ENCODE peak calls at places on chromosomes 6 and 20, in eight cellular contexts. One of them, this sample, is unnamed.
A peak's percentile ranks its signal among the peaks of the same experiment; 100 is the strongest.

GRCh38 chr6:170262481-170263088 is 28.3 kb downstream of the DLL1 start:
- DNase-seq in RWPE1: no peak
- DNase-seq in endothelial cell: no peak
- DNase-seq in progenitor cell of endocrine pancreas: no peak
- DNase-seq in HFFc6: no peak
- DNase-seq in AG04450: no peak
- DNase-seq in cardiac fibroblast: no peak
- DNase-seq in A549: no peak
- DNase-seq in this sample: no peak

GRCh38 chr6:105879902-105880547 is 206.1 kb upstream of the PRDM1 start:
- DNase-seq in RWPE1: no peak
- DNase-seq in HFFc6: no peak
- DNase-seq in endothelial cell: no peak
- DNase-seq in progenitor cell of endocrine pancreas: no peak
- DNase-seq in AG04450: no peak
- DNase-seq in A549: no peak
- DNase-seq in cardiac fibroblast: no peak
- DNase-seq in this sample: no peak

GRCh38 chr6:53659458-53659857 is 6.1 kb downstream of the KLHL31 start:
- DNase-seq in A549: no peak
- DNase-seq in cardiac fibroblast: no peak
- DNase-seq in HFFc6: no peak
- DNase-seq in RWPE1: no peak
- DNase-seq in AG04450: no peak
- DNase-seq in progenitor cell of endocrine pancreas: no peak
- DNase-seq in endothelial cell: no peak
- DNase-seq in this sample: no peak

GRCh38 chr6:137313928-137314855 is 95.0 kb upstream of the IFNGR1 start:
- DNase-seq in progenitor cell of endocrine pancreas: peak; percentile 39
- DNase-seq in AG04450: peak; percentile 38
- DNase-seq in cardiac fibroblast: peak; percentile 94
- DNase-seq in HFFc6: peak; percentile 41
- DNase-seq in RWPE1: peak; percentile 59
- DNase-seq in A549: peak; percentile 66
- DNase-seq in endothelial cell: peak; percentile 67
- DNase-seq in this sample: peak; percentile 42

GRCh38 chr20:21523895-21524294 is 10.0 kb upstream of the NKX2-2 start:
- DNase-seq in progenitor cell of endocrine pancreas: no peak
- DNase-seq in cardiac fibroblast: no peak
- DNase-seq in endothelial cell: no peak
- DNase-seq in HFFc6: no peak
- DNase-seq in A549: no peak
- DNase-seq in RWPE1: no peak
- DNase-seq in AG04450: no peak
- DNase-seq in this sample: no peak

GRCh38 chr6:92779758-92780157 is 639.6 kb downstream of the EPHA7 start:
- DNase-seq in A549: no peak
- DNase-seq in HFFc6: no peak
- DNase-seq in AG04450: peak; percentile 8
- DNase-seq in RWPE1: peak; percentile 30
- DNase-seq in endothelial cell: no peak
- DNase-seq in cardiac fibroblast: peak; percentile 26
- DNase-seq in progenitor cell of endocrine pancreas: no peak
- DNase-seq in this sample: peak; percentile 37

GRCh38 chr6:29631860-29632731 is 887 bp downstream of the GABBR1 start:
- DNase-seq in RWPE1: peak; percentile 45
- DNase-seq in HFFc6: peak; percentile 35
- DNase-seq in progenitor cell of endocrine pancreas: peak; percentile 47
- DNase-seq in AG04450: no peak
- DNase-seq in cardiac fibroblast: peak; percentile 51
- DNase-seq in endothelial cell: peak; percentile 58
- DNase-seq in A549: peak; percentile 51
- DNase-seq in this sample: no peak

GRCh38 chr20:10467985-10468845 is 33.1 kb downstream of the SLX4IP start:
- DNase-seq in cardiac fibroblast: peak; percentile 40
- DNase-seq in progenitor cell of endocrine pancreas: no peak
- DNase-seq in HFFc6: peak; percentile 24
- DNase-seq in AG04450: no peak
- DNase-seq in RWPE1: no peak
- DNase-seq in endothelial cell: no peak
- DNase-seq in A549: no peak
- DNase-seq in this sample: no peak

GRCh38 chr20:31671324-31671723 is 33.6 kb downstream of the COX4I2 start:
- DNase-seq in HFFc6: no peak
- DNase-seq in cardiac fibroblast: no peak
- DNase-seq in progenitor cell of endocrine pancreas: no peak
- DNase-seq in AG04450: no peak
- DNase-seq in endothelial cell: no peak
- DNase-seq in RWPE1: no peak
- DNase-seq in A549: no peak
- DNase-seq in this sample: no peak

GRCh38 chr6:41428995-41429417 is 93.6 kb downstream of the NCR2 start:
- DNase-seq in cardiac fibroblast: peak; percentile 47
- DNase-seq in RWPE1: no peak
- DNase-seq in progenitor cell of endocrine pancreas: no peak
- DNase-seq in endothelial cell: no peak
- DNase-seq in A549: no peak
- DNase-seq in AG04450: no peak
- DNase-seq in HFFc6: peak; percentile 18
- DNase-seq in this sample: no peak

GRCh38 chr6:30955367-30956042 is 14.7 kb downstream of the MUCL3 start:
- DNase-seq in AG04450: no peak
- DNase-seq in progenitor cell of endocrine pancreas: peak; percentile 30
- DNase-seq in RWPE1: peak; percentile 23
- DNase-seq in HFFc6: no peak
- DNase-seq in A549: no peak
- DNase-seq in endothelial cell: peak; percentile 19
- DNase-seq in cardiac fibroblast: peak; percentile 9
- DNase-seq in this sample: no peak

GRCh38 chr6:41013473-41014153 is 25.4 kb downstream of the UNC5CL start:
- DNase-seq in HFFc6: no peak
- DNase-seq in endothelial cell: no peak
- DNase-seq in cardiac fibroblast: no peak
- DNase-seq in progenitor cell of endocrine pancreas: no peak
- DNase-seq in RWPE1: no peak
- DNase-seq in A549: peak; percentile 80
- DNase-seq in AG04450: no peak
- DNase-seq in this sample: peak; percentile 91

GRCh38 chr6:41181566-41181965 is 18.6 kb upstream of the TREM2 start:
- DNase-seq in endothelial cell: no peak
- DNase-seq in progenitor cell of endocrine pancreas: no peak
- DNase-seq in cardiac fibroblast: no peak
- DNase-seq in HFFc6: no peak
- DNase-seq in A549: no peak
- DNase-seq in RWPE1: no peak
- DNase-seq in AG04450: no peak
- DNase-seq in this sample: no peak

GRCh38 chr6:134534708-134535149 is 216.8 kb upstream of the SGK1 start:
- DNase-seq in endothelial cell: no peak
- DNase-seq in cardiac fibroblast: peak; percentile 83
- DNase-seq in progenitor cell of endocrine pancreas: no peak
- DNase-seq in AG04450: no peak
- DNase-seq in RWPE1: no peak
- DNase-seq in A549: no peak
- DNase-seq in HFFc6: peak; percentile 41
- DNase-seq in this sample: no peak

GRCh38 chr6:162904069-162904663 is 176.4 kb downstream of the PACRG start:
- DNase-seq in A549: no peak
- DNase-seq in progenitor cell of endocrine pancreas: no peak
- DNase-seq in HFFc6: no peak
- DNase-seq in AG04450: no peak
- DNase-seq in endothelial cell: no peak
- DNase-seq in cardiac fibroblast: no peak
- DNase-seq in RWPE1: no peak
- DNase-seq in this sample: no peak

GRCh38 chr6:162913206-162913605 is 185.4 kb downstream of the PACRG start:
- DNase-seq in RWPE1: no peak
- DNase-seq in AG04450: no peak
- DNase-seq in cardiac fibroblast: no peak
- DNase-seq in A549: no peak
- DNase-seq in endothelial cell: no peak
- DNase-seq in HFFc6: no peak
- DNase-seq in progenitor cell of endocrine pancreas: no peak
- DNase-seq in this sample: no peak

GRCh38 chr6:162906479-162906878 is 178.7 kb downstream of the PACRG start:
- DNase-seq in RWPE1: no peak
- DNase-seq in A549: no peak
- DNase-seq in endothelial cell: no peak
- DNase-seq in cardiac fibroblast: no peak
- DNase-seq in HFFc6: no peak
- DNase-seq in progenitor cell of endocrine pancreas: no peak
- DNase-seq in AG04450: no peak
- DNase-seq in this sample: no peak

DNA sequence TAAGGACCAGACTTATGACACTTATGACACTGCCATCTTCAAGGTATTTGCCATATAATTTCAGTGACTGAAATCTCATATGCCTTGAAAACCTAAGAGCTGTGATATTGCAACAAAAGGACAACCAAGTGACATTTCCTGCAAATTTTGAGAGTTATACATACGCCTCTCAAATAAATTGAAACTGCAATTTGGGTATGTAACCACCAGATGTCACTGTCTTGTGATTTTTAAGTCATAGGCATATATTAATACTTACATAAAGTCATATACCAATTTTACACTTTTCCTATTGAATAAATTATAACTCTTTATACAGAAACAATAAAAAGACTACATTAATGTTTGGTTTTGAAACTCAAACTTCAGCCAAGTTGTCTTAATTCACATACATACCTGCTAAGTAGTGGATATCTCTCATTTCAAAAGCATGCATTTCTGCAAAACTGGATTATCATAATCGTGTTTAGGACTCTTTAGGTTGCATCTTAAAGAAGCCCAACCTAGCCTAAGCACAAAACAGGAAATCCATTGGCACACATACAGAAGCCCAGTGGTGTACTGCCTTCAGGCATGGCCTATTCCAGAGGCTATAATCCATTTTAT is 180.2 kb downstream of the PACRG start:
- DNase-seq in HFFc6: peak; percentile 14
- DNase-seq in cardiac fibroblast: peak; percentile 85
- DNase-seq in AG04450: no peak
- DNase-seq in RWPE1: no peak
- DNase-seq in endothelial cell: no peak
- DNase-seq in A549: peak; percentile 52
- DNase-seq in progenitor cell of endocrine pancreas: no peak
- DNase-seq in this sample: no peak
- TF ChIP-seq CTCF in HFFc6: peak; percentile 85
- TF ChIP-seq CTCF in cardiac fibroblast: peak; percentile 36
- TF ChIP-seq CTCF in AG04450: peak; percentile 48
- TF ChIP-seq CTCF in RWPE1: no peak
- TF ChIP-seq CTCF in endothelial cell: peak; percentile 83
- TF ChIP-seq CTCF in A549: no peak
- TF ChIP-seq CTCF in progenitor cell of endocrine pancreas: peak; percentile 58
- TF ChIP-seq CTCF in this sample: peak; percentile 40

GRCh38 chr6:33211666-33212422 is 3.5 kb downstream of the RING1 start:
- DNase-seq in HFFc6: no peak
- DNase-seq in endothelial cell: no peak
- DNase-seq in RWPE1: no peak
- DNase-seq in cardiac fibroblast: no peak
- DNase-seq in A549: no peak
- DNase-seq in AG04450: no peak
- DNase-seq in progenitor cell of endocrine pancreas: no peak
- DNase-seq in this sample: no peak
- TF ChIP-seq CTCF in HFFc6: peak; percentile 15
- TF ChIP-seq CTCF in endothelial cell: no peak
- TF ChIP-seq CTCF in RWPE1: no peak
- TF ChIP-seq CTCF in cardiac fibroblast: no peak
- TF ChIP-seq CTCF in A549: no peak
- TF ChIP-seq CTCF in AG04450: no peak
- TF ChIP-seq CTCF in progenitor cell of endocrine pancreas: no peak
- TF ChIP-seq CTCF in this sample: peak; percentile 6

GRCh38 chr20:58636983-58637421 is 14.1 kb upstream of the STX16 start:
- DNase-seq in A549: no peak
- DNase-seq in progenitor cell of endocrine pancreas: no peak
- DNase-seq in HFFc6: no peak
- DNase-seq in cardiac fibroblast: no peak
- DNase-seq in RWPE1: no peak
- DNase-seq in AG04450: no peak
- DNase-seq in endothelial cell: no peak
- DNase-seq in this sample: no peak

GRCh38 chr20:58640446-58640845 is 10.6 kb upstream of the STX16 start:
- DNase-seq in cardiac fibroblast: peak; percentile 70
- DNase-seq in A549: no peak
- DNase-seq in AG04450: no peak
- DNase-seq in endothelial cell: no peak
- DNase-seq in RWPE1: no peak
- DNase-seq in progenitor cell of endocrine pancreas: no peak
- DNase-seq in HFFc6: peak; percentile 68
- DNase-seq in this sample: no peak

GRCh38 chr20:58637466-58638198 is 13.5 kb upstream of the STX16 start:
- DNase-seq in RWPE1: no peak
- DNase-seq in AG04450: no peak
- DNase-seq in HFFc6: no peak
- DNase-seq in progenitor cell of endocrine pancreas: no peak
- DNase-seq in A549: no peak
- DNase-seq in endothelial cell: no peak
- DNase-seq in cardiac fibroblast: no peak
- DNase-seq in this sample: no peak

GRCh38 chr20:58638467-58639181 is 12.5 kb upstream of the STX16 start:
- DNase-seq in cardiac fibroblast: no peak
- DNase-seq in progenitor cell of endocrine pancreas: no peak
- DNase-seq in AG04450: no peak
- DNase-seq in A549: no peak
- DNase-seq in endothelial cell: no peak
- DNase-seq in RWPE1: no peak
- DNase-seq in HFFc6: no peak
- DNase-seq in this sample: no peak

GRCh38 chr20:58639182-58640146 is 11.6 kb upstream of the STX16 start:
- DNase-seq in AG04450: no peak
- DNase-seq in progenitor cell of endocrine pancreas: no peak
- DNase-seq in RWPE1: no peak
- DNase-seq in endothelial cell: no peak
- DNase-seq in cardiac fibroblast: no peak
- DNase-seq in A549: no peak
- DNase-seq in HFFc6: no peak
- DNase-seq in this sample: no peak
- TF ChIP-seq CTCF in AG04450: no peak
- TF ChIP-seq CTCF in progenitor cell of endocrine pancreas: no peak
- TF ChIP-seq CTCF in RWPE1: no peak
- TF ChIP-seq CTCF in endothelial cell: no peak
- TF ChIP-seq CTCF in cardiac fibroblast: no peak
- TF ChIP-seq CTCF in A549: no peak
- TF ChIP-seq CTCF in HFFc6: peak; percentile 30
- TF ChIP-seq CTCF in this sample: no peak

GRCh38 chr6:141677598-141678211 is 455.0 kb upstream of the GJE1 start:
- DNase-seq in HFFc6: peak; percentile 27
- DNase-seq in endothelial cell: peak; percentile 12
- DNase-seq in progenitor cell of endocrine pancreas: no peak
- DNase-seq in RWPE1: peak; percentile 13
- DNase-seq in A549: peak; percentile 30
- DNase-seq in cardiac fibroblast: peak; percentile 67
- DNase-seq in AG04450: no peak
- DNase-seq in this sample: peak; percentile 12

DNA sequence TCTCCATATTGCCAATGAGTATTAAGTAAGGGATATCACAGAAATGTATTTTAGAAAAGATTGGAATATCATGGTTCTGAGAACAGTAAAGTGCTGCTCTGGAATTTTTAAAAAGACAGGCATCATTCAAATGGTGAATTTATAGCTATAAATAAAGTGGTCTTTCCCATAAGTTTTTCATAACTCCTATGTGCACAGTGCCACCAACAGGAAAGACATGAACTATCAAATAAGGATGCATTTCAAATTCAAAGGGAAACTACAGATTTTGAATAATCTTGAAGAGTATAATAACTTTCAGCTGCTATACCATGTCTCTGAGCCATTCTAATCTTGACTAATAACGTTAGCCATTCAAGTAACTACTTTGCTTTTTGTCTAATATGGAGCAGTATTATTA is 456.8 kb upstream of the GJE1 start:
- DNase-seq in cardiac fibroblast: peak; percentile 48
- DNase-seq in progenitor cell of endocrine pancreas: no peak
- DNase-seq in endothelial cell: no peak
- DNase-seq in HFFc6: peak; percentile 4
- DNase-seq in RWPE1: no peak
- DNase-seq in AG04450: no peak
- DNase-seq in A549: peak; percentile 1
- DNase-seq in this sample: no peak
- TF ChIP-seq CTCF in cardiac fibroblast: peak; percentile 46
- TF ChIP-seq CTCF in progenitor cell of endocrine pancreas: no peak
- TF ChIP-seq CTCF in endothelial cell: no peak
- TF ChIP-seq CTCF in HFFc6: peak; percentile 74
- TF ChIP-seq CTCF in RWPE1: peak; percentile 25
- TF ChIP-seq CTCF in AG04450: peak; percentile 46
- TF ChIP-seq CTCF in A549: peak; percentile 30
- TF ChIP-seq CTCF in this sample: peak; percentile 57

This sample was measured in epithelial cell of proximal tubule.